ENCODE peak calls at places on chromosomes 6 and 20, in four cellular contexts. I is H9, J is mesenchymal stem cell, U is mesendoderm. L is an unnamed sample.

GRCh38 chr6:22785036-22785435 is 215.7 kb downstream of the HDGFL1 start:
- DNase-seq in I (no peak), J (no peak), U (peak), L (peak)

GRCh38 chr6:43096451-43097097 is 20.5 kb downstream of the PTK7 start:
- DNase-seq in I (peak), J (peak), U (peak), L (peak)

GRCh38 chr20:20051767-20052073 is 546 bp downstream of the CRNKL1 start:
- DNase-seq in I (no peak), J (no peak), U (no peak), L (no peak)

GRCh38 chr6:149045404-149045803 is 272.1 kb upstream of the TAB2 start:
- DNase-seq in I (no peak), J (no peak), U (peak), L (no peak)

GRCh38 chr20:2738331-2738730 is 45.8 kb downstream of the EBF4 start:
- DNase-seq in I (no peak), J (no peak), U (no peak), L (no peak)

GRCh38 chr6:31125586-31126363 is 5.5 kb upstream of the CDSN start:
- DNase-seq in I (no peak), J (peak), U (no peak), L (peak)

GRCh38 chr6:35018746-35019145 is 122.4 kb downstream of the TCP11 start:
- DNase-seq in I (no peak), J (no peak), U (no peak), L (no peak)

GRCh38 chr6:143621876-143622605 is 55.7 kb upstream of the PHACTR2 start:
- DNase-seq in I (no peak), J (no peak), U (no peak), L (peak)

GRCh38 chr6:68834561-68834960 is 199.5 kb downstream of the ADGRB3 start:
- DNase-seq in I (no peak), J (peak), U (no peak), L (no peak)

GRCh38 chr6:133431031-133431430 is 189.9 kb downstream of the EYA4 start:
- DNase-seq in I (no peak), J (no peak), U (peak), L (no peak)

GRCh38 chr6:94673251-94673650 is 904.1 kb upstream of the MANEA start:
- DNase-seq in I (no peak), J (no peak), U (no peak), L (no peak)

GRCh38 chr20:62159052-62159451 is 15.5 kb downstream of the SS18L1 start:
- DNase-seq in I (no peak), J (no peak), U (no peak), L (no peak)

GRCh38 chr20:63274381-63275228 is 2.0 kb downstream of the ARFGAP1 start:
- DNase-seq in I (no peak), J (no peak), U (no peak), L (no peak)

GRCh38 chr6:166167258-166167731 is 356 bp downstream of the TBXT start:
- DNase-seq in I (peak), J (no peak), U (peak), L (no peak)

GRCh38 chr6:129069006-129069405 is 186.1 kb downstream of the LAMA2 start:
- DNase-seq in I (no peak), J (peak), U (no peak), L (no peak)

GRCh38 chr6:127243501-127243900 is 23.2 kb upstream of the RNF146 start:
- DNase-seq in I (no peak), J (no peak), U (no peak), L (no peak)

GRCh38 chr6:33700391-33701050 is 11.0 kb downstream of the UQCC2 start:
- DNase-seq in I (peak), J (peak), U (peak), L (peak)

GRCh38 chr6:31822038-31822821 is 5.3 kb upstream of the HSPA1B start:
- DNase-seq in I (peak), J (peak), U (peak), L (peak)

GRCh38 chr20:53409177-53409576 is 184.5 kb downstream of the ZNF217 start:
- DNase-seq in I (no peak), J (no peak), U (no peak), L (no peak)

GRCh38 chr20:21302645-21303060 is 478 bp upstream of the XRN2 start:
- DNase-seq in I (no peak), J (no peak), U (no peak), L (no peak)

GRCh38 chr20:22686097-22686496 is 101.7 kb upstream of the FOXA2 start:
- DNase-seq in I (peak), J (peak), U (peak), L (peak)

GRCh38 chr6:32068867-32069266 is 30.7 kb downstream of the CYP21A2 start:
- DNase-seq in I (no peak), J (no peak), U (no peak), L (no peak)

GRCh38 chr20:57908691-57909090 is 198.9 kb upstream of the PMEPA1 start:
- DNase-seq in I (no peak), J (no peak), U (no peak), L (no peak)

GRCh38 chr6:84220809-84221409 is 6.5 kb downstream of the CEP162 start:
- DNase-seq in I (no peak), J (peak), U (peak), L (peak)

GRCh38 chr6:104940238-104940880 is 16.5 kb upstream of the LIN28B start:
- DNase-seq in I (peak), J (peak), U (peak), L (no peak)

GRCh38 chr6:75374913-75375530 is 90.4 kb upstream of the TMEM30A start:
- DNase-seq in I (peak), J (no peak), U (peak), L (no peak)

GRCh38 chr20:9609892-9610502 is 95.6 kb downstream of the LAMP5 start:
- DNase-seq in I (peak), J (peak), U (peak), L (peak)

GRCh38 chr6:45256697-45257695 is 71.1 kb upstream of the RUNX2 start:
- DNase-seq in I (no peak), J (no peak), U (no peak), L (peak)

GRCh38 chr6:166623318-166623717 is 3.7 kb downstream of the RPS6KA2 start:
- DNase-seq in I (no peak), J (no peak), U (peak), L (no peak)

GRCh38 chr6:141580988-141581387 is 551.7 kb upstream of the GJE1 start:
- DNase-seq in I (no peak), J (no peak), U (peak), L (peak)

GRCh38 chr6:138817799-138818198 is 21.9 kb downstream of the ECT2L start:
- DNase-seq in I (peak), J (peak), U (peak), L (peak)

GRCh38 chr6:5671162-5671561 is 335.6 kb downstream of the NRN1 start:
- DNase-seq in I (no peak), J (peak), U (peak), L (peak)

GRCh38 chr6:5679696-5680494 is 326.8 kb downstream of the NRN1 start:
- DNase-seq in I (no peak), J (no peak), U (no peak), L (no peak)

GRCh38 chr6:34688956-34689355 is 7.6 kb downstream of the ILRUN start:
- DNase-seq in I (no peak), J (no peak), U (no peak), L (no peak)

GRCh38 chr20:57013741-57014140 is 252.7 kb downstream of the BMP7 start:
- DNase-seq in I (peak), J (no peak), U (peak), L (no peak)

GRCh38 chr6:147868493-147869222 is 360.2 kb downstream of the SAMD5 start:
- DNase-seq in I (no peak), J (peak), U (no peak), L (peak)

GRCh38 chr6:84652356-84653026 is 111.9 kb downstream of the TBX18 start:
- DNase-seq in I (no peak), J (peak), U (no peak), L (peak)

GRCh38 chr6:44257007-44257752 is at the start of gene SLC35B2:
- DNase-seq in I (peak), J (peak), U (peak), L (peak)

GRCh38 chr6:37985355-37985754 is 165.8 kb downstream of the ZFAND3 start:
- DNase-seq in I (no peak), J (no peak), U (no peak), L (no peak)

DNA sequence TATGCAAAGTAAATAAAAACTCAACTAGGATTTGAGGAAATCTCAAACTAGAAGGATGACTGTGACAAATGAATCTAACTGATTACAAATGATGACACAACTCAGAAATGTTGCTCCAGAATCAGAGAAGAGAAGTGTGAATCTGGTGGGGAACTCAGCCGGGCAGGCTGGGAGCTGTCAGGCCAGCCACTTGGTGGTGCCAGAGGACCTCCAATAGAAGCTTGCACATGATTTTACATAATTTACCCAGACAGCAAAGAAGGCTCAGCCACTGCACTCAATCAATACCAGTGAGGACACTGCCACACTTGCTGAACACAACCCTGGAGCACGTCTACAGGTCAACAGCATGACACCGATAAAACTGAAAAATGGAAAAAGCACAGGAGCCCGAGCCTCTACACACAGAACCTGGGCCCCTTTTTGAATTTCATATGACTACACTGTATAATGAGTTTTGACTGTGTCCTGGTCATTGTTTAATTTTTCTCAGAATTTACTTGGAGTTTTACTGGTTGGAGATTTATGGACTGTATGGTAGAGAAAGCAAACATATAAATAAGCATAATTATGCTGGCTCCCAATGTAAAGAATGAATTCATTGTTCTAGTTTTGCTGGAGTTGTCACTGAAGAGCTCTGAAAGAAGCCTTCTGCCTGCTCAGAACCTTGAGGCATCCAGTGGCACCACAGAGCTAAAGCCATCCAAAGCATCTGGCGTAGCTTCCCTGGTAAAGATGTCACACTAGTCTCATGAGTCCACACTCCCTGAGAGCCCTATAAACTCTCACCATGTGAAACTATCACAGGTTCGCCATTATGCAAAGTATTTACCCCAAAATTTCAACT is 296.5 kb downstream of the THBS2 start:
- DNase-seq in I (peak), J (peak), U (peak), L (peak)
- H2BK5ac ChIP-seq in I (no peak), J (no peak), U (no peak), L (no peak)

GRCh38 chr6:167831281-167831680 is 4.6 kb downstream of the AFDN start:
- DNase-seq in I (no peak), J (no peak), U (no peak), L (peak)
- H3K4ac ChIP-seq in I (no peak), J (no peak), U (no peak), L (no peak)

DNA sequence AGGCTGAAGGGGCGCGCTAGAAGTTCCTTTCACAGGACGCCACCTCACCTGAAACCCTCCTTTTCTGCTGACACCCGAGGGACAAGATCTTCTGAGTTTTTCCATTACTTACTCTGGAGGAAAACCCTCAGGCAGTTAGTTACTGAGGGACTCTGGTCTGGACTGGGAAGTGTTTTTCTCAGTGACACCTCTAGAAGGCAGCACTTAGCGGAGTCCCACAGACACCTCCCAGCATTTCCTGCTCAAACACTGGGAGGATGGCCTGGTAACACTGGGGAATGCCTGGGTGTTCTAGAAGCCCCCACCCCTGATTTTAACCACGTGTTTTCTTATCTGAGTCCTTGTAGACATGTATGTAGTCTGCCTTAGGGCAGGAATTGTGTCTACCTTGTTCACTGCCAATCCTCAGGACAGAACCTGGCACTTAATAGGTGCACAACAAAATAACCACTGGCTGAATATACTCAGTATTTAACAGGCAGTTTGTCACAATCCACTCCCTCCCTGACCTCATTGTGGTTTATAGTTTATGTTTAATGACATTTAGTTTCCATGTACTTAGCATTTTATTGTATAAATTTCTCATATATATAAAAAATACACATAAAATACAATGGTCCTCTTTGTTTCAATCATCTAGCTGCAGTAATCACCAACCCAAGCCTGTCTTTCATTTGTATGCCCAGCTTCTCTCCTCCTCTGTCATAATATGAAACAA is 4.8 kb downstream of the GSTA3 start:
- DNase-seq in I (peak), J (no peak), U (peak), L (no peak)
- H4K8ac ChIP-seq in I (no peak), J (no peak), U (no peak), L (no peak)

GRCh38 chr20:37244572-37244957 is 17.0 kb downstream of the GHRH start:
- DNase-seq in I (no peak), J (no peak), U (no peak), L (no peak)
- H2BK5ac ChIP-seq in I (no peak), J (no peak), U (no peak), L (no peak)

GRCh38 chr6:108622601-108623335 is 62.1 kb downstream of the FOXO3 start:
- DNase-seq in I (no peak), J (peak), U (no peak), L (peak)
- H3K4ac ChIP-seq in I (no peak), J (no peak), U (no peak), L (peak)

GRCh38 chr6:26521485-26522391 is 16.4 kb upstream of the HMGN4 start:
- DNase-seq in I (peak), J (peak), U (peak), L (peak)
- H4K8ac ChIP-seq in I (no peak), J (peak), U (peak), L (peak)

GRCh38 chr6:3894535-3895302 is 45.5 kb downstream of the FAM50B start:
- DNase-seq in I (peak), J (no peak), U (no peak), L (no peak)
- H2BK5ac ChIP-seq in I (no peak), J (no peak), U (peak), L (no peak)

GRCh38 chr20:33827109-33827508 is 16.0 kb downstream of the CHMP4B start:
- DNase-seq in I (no peak), J (no peak), U (no peak), L (no peak)
- H3K4ac ChIP-seq in I (no peak), J (no peak), U (no peak), L (no peak)

GRCh38 chr6:169918239-169918953 is 167.0 kb downstream of the ERMARD start:
- DNase-seq in I (no peak), J (peak), U (no peak), L (no peak)
- H4K8ac ChIP-seq in I (no peak), J (no peak), U (no peak), L (no peak)

DNA sequence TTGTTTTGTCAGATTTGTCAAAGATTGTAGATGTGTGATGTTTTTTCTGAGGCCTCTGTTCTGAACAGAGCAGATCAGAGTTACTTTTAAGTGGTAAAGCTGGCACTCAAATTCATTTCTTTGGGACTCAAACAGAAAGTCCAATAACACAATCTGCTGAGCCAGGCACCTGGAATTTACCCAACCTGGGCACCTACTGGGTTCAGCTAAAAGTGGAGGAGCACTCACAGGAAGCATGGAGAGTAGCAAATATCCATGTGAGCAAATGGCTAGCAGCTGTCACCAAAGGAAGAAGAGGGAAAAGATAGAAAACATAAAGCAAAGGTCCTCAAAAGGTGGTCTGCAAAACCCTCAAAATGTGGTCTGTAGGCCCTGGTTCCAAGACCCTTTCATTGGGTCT is 116.8 kb downstream of the FIG4 start:
- DNase-seq in I (no peak), J (no peak), U (no peak), L (no peak)
- H2BK5ac ChIP-seq in I (no peak), J (no peak), U (no peak), L (no peak)

L was measured in IMR-90.